ENCODE peak calls at places on chromosomes 6 and 20, in six cellular contexts. One of them, this sample, is unnamed. For H3K27me3, the result is how much of the 10 kb centered on the place peaks cover.

GRCh38 chr6:132483779-132484679 is 28.9 kb downstream of the STX7 start:
- DNase-seq in right lobe of liver: no peak
- DNase-seq in tibial artery: no peak
- DNase-seq in IMR-90: peak
- DNase-seq in lung: no peak
- DNase-seq in neural progenitor cell: peak
- DNase-seq in this sample: no peak

GRCh38 chr6:89675949-89676753 is 37.6 kb upstream of the LYRM2 start:
- DNase-seq in tibial artery: no peak
- DNase-seq in lung: no peak
- DNase-seq in IMR-90: peak
- DNase-seq in neural progenitor cell: no peak
- DNase-seq in right lobe of liver: no peak
- DNase-seq in this sample: no peak

GRCh38 chr6:157333956-157334355 is 10.6 kb upstream of the TMEM242 start:
- DNase-seq in lung: no peak
- DNase-seq in IMR-90: no peak
- DNase-seq in neural progenitor cell: no peak
- DNase-seq in tibial artery: no peak
- DNase-seq in right lobe of liver: no peak
- DNase-seq in this sample: no peak

GRCh38 chr6:159461998-159462397 is 231.0 kb downstream of the SOD2 start:
- DNase-seq in IMR-90: no peak
- DNase-seq in tibial artery: no peak
- DNase-seq in neural progenitor cell: no peak
- DNase-seq in lung: no peak
- DNase-seq in right lobe of liver: no peak
- DNase-seq in this sample: no peak

GRCh38 chr6:157148391-157149323 is 174.7 kb downstream of the TMEM242 start:
- DNase-seq in neural progenitor cell: no peak
- DNase-seq in IMR-90: peak
- DNase-seq in lung: no peak
- DNase-seq in right lobe of liver: no peak
- DNase-seq in tibial artery: peak
- DNase-seq in this sample: peak

GRCh38 chr6:24064106-24064505 is 61.9 kb upstream of the NRSN1 start:
- DNase-seq in neural progenitor cell: peak
- DNase-seq in tibial artery: no peak
- DNase-seq in IMR-90: no peak
- DNase-seq in lung: no peak
- DNase-seq in right lobe of liver: no peak
- DNase-seq in this sample: no peak

GRCh38 chr6:89414215-89414614 is 2.1 kb upstream of the RRAGD start:
- DNase-seq in tibial artery: no peak
- DNase-seq in neural progenitor cell: no peak
- DNase-seq in right lobe of liver: no peak
- DNase-seq in IMR-90: no peak
- DNase-seq in lung: no peak
- DNase-seq in this sample: no peak

GRCh38 chr20:36506253-36506652 is 35.1 kb upstream of the MYL9 start:
- DNase-seq in tibial artery: no peak
- DNase-seq in lung: no peak
- DNase-seq in IMR-90: no peak
- DNase-seq in right lobe of liver: no peak
- DNase-seq in neural progenitor cell: no peak
- DNase-seq in this sample: no peak

GRCh38 chr20:32206383-32207210 is 946 bp downstream of the PLAGL2 start:
- DNase-seq in IMR-90: no peak
- DNase-seq in lung: no peak
- DNase-seq in neural progenitor cell: peak
- DNase-seq in tibial artery: no peak
- DNase-seq in right lobe of liver: no peak
- DNase-seq in this sample: no peak

GRCh38 chr6:40532349-40533028 is 54.7 kb downstream of the LRFN2 start:
- DNase-seq in right lobe of liver: no peak
- DNase-seq in lung: no peak
- DNase-seq in neural progenitor cell: no peak
- DNase-seq in IMR-90: no peak
- DNase-seq in tibial artery: no peak
- DNase-seq in this sample: no peak

GRCh38 chr20:56003111-56003800 is 2.1 kb downstream of the CBLN4 start:
- DNase-seq in right lobe of liver: peak
- DNase-seq in tibial artery: no peak
- DNase-seq in neural progenitor cell: no peak
- DNase-seq in IMR-90: no peak
- DNase-seq in lung: no peak
- DNase-seq in this sample: no peak

GRCh38 chr6:7270320-7271204 is 42.4 kb downstream of the SSR1 start:
- DNase-seq in neural progenitor cell: no peak
- DNase-seq in IMR-90: no peak
- DNase-seq in lung: peak
- DNase-seq in right lobe of liver: peak
- DNase-seq in tibial artery: no peak
- DNase-seq in this sample: no peak

GRCh38 chr6:35924146-35924545 is 3.2 kb upstream of the SRPK1 start:
- DNase-seq in tibial artery: no peak
- DNase-seq in IMR-90: no peak
- DNase-seq in lung: no peak
- DNase-seq in right lobe of liver: no peak
- DNase-seq in neural progenitor cell: no peak
- DNase-seq in this sample: no peak

GRCh38 chr20:11891827-11892521 is 25.7 kb upstream of the BTBD3 start:
- DNase-seq in tibial artery: no peak
- DNase-seq in right lobe of liver: peak
- DNase-seq in neural progenitor cell: peak
- DNase-seq in lung: peak
- DNase-seq in IMR-90: peak
- DNase-seq in this sample: no peak

GRCh38 chr6:50272611-50273010 is 222.9 kb upstream of the DEFB112 start:
- DNase-seq in IMR-90: no peak
- DNase-seq in lung: no peak
- DNase-seq in tibial artery: no peak
- DNase-seq in neural progenitor cell: no peak
- DNase-seq in right lobe of liver: no peak
- DNase-seq in this sample: no peak

GRCh38 chr20:37500311-37500710 is 20.7 kb upstream of the NNAT start:
- DNase-seq in right lobe of liver: peak
- DNase-seq in IMR-90: no peak
- DNase-seq in tibial artery: no peak
- DNase-seq in lung: no peak
- DNase-seq in neural progenitor cell: no peak
- DNase-seq in this sample: no peak

GRCh38 chr6:168841609-168842278 is 400.8 kb downstream of the SMOC2 start:
- DNase-seq in neural progenitor cell: peak
- DNase-seq in IMR-90: no peak
- DNase-seq in right lobe of liver: no peak
- DNase-seq in lung: no peak
- DNase-seq in tibial artery: no peak
- DNase-seq in this sample: no peak

GRCh38 chr6:135250751-135251356 is 69.7 kb downstream of the MYB start:
- DNase-seq in neural progenitor cell: peak
- DNase-seq in right lobe of liver: no peak
- DNase-seq in lung: no peak
- DNase-seq in IMR-90: no peak
- DNase-seq in tibial artery: no peak
- DNase-seq in this sample: no peak

GRCh38 chr6:40922281-40922680 is 116.7 kb downstream of the UNC5CL start:
- DNase-seq in right lobe of liver: no peak
- DNase-seq in neural progenitor cell: no peak
- DNase-seq in IMR-90: peak
- DNase-seq in lung: no peak
- DNase-seq in tibial artery: no peak
- DNase-seq in this sample: peak

GRCh38 chr6:112979830-112980229 is 632.7 kb downstream of the RFPL4B start:
- DNase-seq in lung: no peak
- DNase-seq in right lobe of liver: no peak
- DNase-seq in IMR-90: no peak
- DNase-seq in neural progenitor cell: no peak
- DNase-seq in tibial artery: no peak
- DNase-seq in this sample: peak

GRCh38 chr6:168609026-168609685 is 168.2 kb downstream of the SMOC2 start:
- DNase-seq in IMR-90: no peak
- DNase-seq in right lobe of liver: no peak
- DNase-seq in neural progenitor cell: no peak
- DNase-seq in lung: no peak
- DNase-seq in tibial artery: no peak
- DNase-seq in this sample: no peak

GRCh38 chr6:112251170-112251945 is 3.0 kb downstream of the LAMA4 start:
- DNase-seq in neural progenitor cell: no peak
- DNase-seq in tibial artery: peak
- DNase-seq in IMR-90: peak
- DNase-seq in lung: no peak
- DNase-seq in right lobe of liver: no peak
- DNase-seq in this sample: no peak

GRCh38 chr6:84766796-84767590 is 2.6 kb upstream of the TBX18 start:
- DNase-seq in lung: no peak
- DNase-seq in neural progenitor cell: peak
- DNase-seq in tibial artery: peak
- DNase-seq in IMR-90: no peak
- DNase-seq in right lobe of liver: no peak
- DNase-seq in this sample: no peak
- H3K27me3 ChIP-seq in lung: under half
- H3K27me3 ChIP-seq in neural progenitor cell: half or more
- H3K27me3 ChIP-seq in tibial artery: under half
- H3K27me3 ChIP-seq in IMR-90: half or more
- H3K27me3 ChIP-seq in right lobe of liver: under half
- H3K27me3 ChIP-seq in this sample: under half

GRCh38 chr20:43983359-43983758 is 68.7 kb downstream of the TOX2 start:
- DNase-seq in IMR-90: no peak
- DNase-seq in right lobe of liver: no peak
- DNase-seq in neural progenitor cell: no peak
- DNase-seq in lung: no peak
- DNase-seq in tibial artery: no peak
- DNase-seq in this sample: no peak
- TF ChIP-seq CTCF in IMR-90: peak
- TF ChIP-seq CTCF in right lobe of liver: peak
- TF ChIP-seq CTCF in neural progenitor cell: peak
- TF ChIP-seq CTCF in lung: no peak
- TF ChIP-seq CTCF in tibial artery: peak
- TF ChIP-seq CTCF in this sample: peak

DNA sequence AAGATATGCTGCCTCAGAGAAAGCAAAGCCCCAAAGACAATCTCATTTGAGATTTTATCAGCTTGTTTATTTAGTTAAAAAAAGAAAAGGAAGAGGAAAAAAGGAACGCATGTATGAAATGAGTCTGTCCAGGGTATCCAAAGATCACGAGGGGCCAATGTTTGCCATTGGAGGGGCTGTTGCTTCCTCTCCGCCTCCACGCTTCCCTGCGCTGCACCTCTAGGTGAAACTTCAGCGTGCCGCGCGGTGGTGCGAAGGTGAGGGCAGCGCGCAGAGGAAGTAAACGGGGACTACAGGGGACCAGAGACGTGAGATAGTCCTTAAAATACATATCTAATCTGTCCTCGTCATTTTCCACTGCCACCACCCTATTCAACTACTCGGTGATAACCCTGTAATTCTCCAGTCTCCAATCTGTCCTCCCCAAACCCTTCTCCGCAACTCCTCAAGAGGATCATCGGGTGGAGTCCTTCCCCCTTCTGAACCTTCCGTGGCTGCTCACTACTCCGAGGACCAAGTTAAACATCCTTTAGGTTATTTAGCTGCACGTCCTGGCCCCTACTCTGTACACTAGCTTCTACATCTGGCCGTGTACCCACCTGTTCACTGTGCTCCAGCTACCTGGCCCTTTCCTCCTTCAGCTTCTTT is 1.1 kb upstream of the DCBLD1 start:
- DNase-seq in tibial artery: peak
- DNase-seq in lung: no peak
- DNase-seq in IMR-90: no peak
- DNase-seq in right lobe of liver: no peak
- DNase-seq in neural progenitor cell: peak
- DNase-seq in this sample: no peak
- H3K4me3 ChIP-seq in tibial artery: peak
- H3K4me3 ChIP-seq in lung: no peak
- H3K4me3 ChIP-seq in IMR-90: no peak
- H3K4me3 ChIP-seq in right lobe of liver: no peak
- H3K4me3 ChIP-seq in neural progenitor cell: peak
- H3K4me3 ChIP-seq in this sample: no peak

DNA sequence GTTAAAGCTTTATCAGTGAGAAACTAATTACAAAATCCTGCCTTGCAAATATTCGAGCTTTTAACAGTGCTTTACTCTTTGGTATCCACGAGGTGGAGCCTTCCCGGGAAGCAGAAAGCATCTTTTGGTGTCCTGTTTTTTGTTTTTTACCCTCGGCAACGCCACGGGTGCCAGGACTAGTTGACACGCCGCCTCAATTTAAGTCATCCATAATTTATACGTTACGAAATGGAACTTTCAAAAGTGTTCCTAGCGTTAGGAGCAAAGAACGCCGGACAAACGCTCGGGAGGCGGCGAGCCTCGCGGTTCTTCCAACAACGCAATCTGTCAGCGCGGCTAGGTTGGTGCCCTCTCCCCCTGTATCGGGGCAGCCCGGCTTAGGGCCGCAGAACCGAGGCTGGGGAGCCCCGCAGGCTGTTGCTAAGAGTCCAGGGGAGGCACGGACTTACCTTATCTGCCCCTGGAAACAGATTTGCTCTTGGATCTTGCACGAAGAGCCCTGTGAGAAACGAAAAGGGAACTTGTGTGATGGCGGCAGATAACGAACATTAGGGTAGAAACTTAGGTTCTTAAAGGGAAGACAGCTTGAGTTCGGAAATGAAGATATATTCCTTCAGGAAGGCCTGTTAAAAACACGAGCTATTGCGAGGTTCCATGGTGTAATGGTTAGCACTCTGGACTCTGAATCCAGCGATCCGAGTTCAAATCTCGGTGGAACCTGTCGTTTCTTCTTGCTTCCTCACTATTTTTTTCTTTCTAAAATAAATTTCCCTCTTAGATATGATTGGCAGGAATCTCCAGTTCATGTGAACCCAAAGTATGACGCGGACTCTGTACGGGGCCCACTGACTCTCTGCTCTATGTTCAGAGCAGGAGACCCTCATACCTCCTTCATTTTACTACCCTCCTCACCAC is 46.2 kb upstream of the ZNF184 start:
- DNase-seq in right lobe of liver: peak
- DNase-seq in tibial artery: peak
- DNase-seq in neural progenitor cell: peak
- DNase-seq in lung: peak
- DNase-seq in IMR-90: peak
- DNase-seq in this sample: peak
- H3K27me3 ChIP-seq in right lobe of liver: under half
- H3K27me3 ChIP-seq in tibial artery: under half
- H3K27me3 ChIP-seq in neural progenitor cell: under half
- H3K27me3 ChIP-seq in lung: under half
- H3K27me3 ChIP-seq in IMR-90: under half
- H3K27me3 ChIP-seq in this sample: under half

DNA sequence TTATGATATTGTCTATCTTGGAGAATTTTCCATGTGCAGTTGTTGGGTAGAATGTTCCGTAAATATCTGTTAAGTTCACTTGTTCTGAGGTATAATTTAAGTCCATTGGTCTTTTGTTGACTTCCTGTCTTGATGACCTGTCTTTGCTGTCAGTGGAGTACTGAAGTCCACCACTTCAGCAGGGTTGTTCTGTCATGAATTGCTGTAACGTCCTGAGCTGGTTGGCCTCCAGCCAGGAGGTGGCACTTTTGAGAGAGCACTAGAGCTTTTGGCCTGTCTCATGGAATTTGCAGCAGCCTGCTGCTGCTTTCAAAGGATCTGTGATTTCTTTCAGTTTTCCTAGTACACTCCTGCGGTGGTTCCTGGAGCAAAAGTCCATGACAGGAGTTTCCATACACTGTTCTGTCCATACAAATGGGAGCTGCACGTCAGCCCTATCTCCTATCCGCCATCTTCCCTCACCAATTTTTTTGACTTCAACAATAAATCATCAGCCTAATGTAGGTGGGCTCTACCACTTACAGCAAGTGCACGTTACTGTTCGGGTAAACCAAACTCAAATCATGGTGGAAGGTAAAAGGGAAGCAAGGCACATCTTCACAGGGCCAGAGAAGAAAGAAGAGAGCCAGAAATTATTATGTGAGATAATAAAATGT is 46.9 kb upstream of the TRERF1 start:
- DNase-seq in right lobe of liver: no peak
- DNase-seq in neural progenitor cell: no peak
- DNase-seq in IMR-90: no peak
- DNase-seq in tibial artery: no peak
- DNase-seq in lung: peak
- DNase-seq in this sample: no peak
- TF ChIP-seq CTCF in right lobe of liver: no peak
- TF ChIP-seq CTCF in neural progenitor cell: no peak
- TF ChIP-seq CTCF in IMR-90: no peak
- TF ChIP-seq CTCF in tibial artery: no peak
- TF ChIP-seq CTCF in lung: no peak
- TF ChIP-seq CTCF in this sample: no peak

This sample was measured in BJ.